ENCODE peak calls at places on chromosomes 12 and 14, in eight cellular contexts. A, X, R, J, W, I, M and S are unnamed samples.

GRCh38 chr14:105487449-105487985 is 831 bp downstream of the CRIP1 start:
- DNase-seq in J (no peak), R (peak; percentile 62), I (peak; percentile 62), X (peak; percentile 68), W (no peak), A (no peak), M (peak; percentile 37), S (no peak)

GRCh38 chr14:69059658-69060648 is 80.9 kb upstream of the ACTN1 start:
- DNase-seq in R (no peak), W (no peak), J (no peak), A (peak; percentile 99), I (no peak), X (no peak), M (no peak), S (peak; percentile 85)

GRCh38 chr12:123917337-123917850 is 55.2 kb downstream of the CCDC92 start:
- DNase-seq in J (no peak), W (no peak), R (no peak), M (no peak), A (no peak), I (no peak), X (no peak), S (no peak)

GRCh38 chr12:56425188-56425587 is 24.0 kb downstream of the TIMELESS start:
- DNase-seq in I (no peak), M (no peak), R (no peak), X (no peak), J (no peak), W (no peak), A (no peak), S (no peak)

GRCh38 chr12:38775457-38775856 is 129.9 kb downstream of the CPNE8 start:
- DNase-seq in W (no peak), J (no peak), X (no peak), A (no peak), M (no peak), R (no peak), I (no peak), S (no peak)

GRCh38 chr12:76698966-76699365 is 64.9 kb upstream of the ZDHHC17 start:
- DNase-seq in R (no peak), W (no peak), X (no peak), J (no peak), A (no peak), I (no peak), M (no peak), S (no peak)

GRCh38 chr12:1640630-1641234 is 11.7 kb downstream of the WNT5B start:
- DNase-seq in M (no peak), J (no peak), X (no peak), A (no peak), I (no peak), R (no peak), W (no peak), S (no peak)

GRCh38 chr12:92987846-92988621 is 58.9 kb upstream of the EEA1 start:
- DNase-seq in I (peak; percentile 10), M (no peak), J (no peak), X (no peak), A (no peak), R (no peak), W (no peak), S (peak; percentile 8)

GRCh38 chr14:90536092-90536491 is 139.3 kb downstream of the CALM1 start:
- DNase-seq in I (no peak), W (no peak), A (no peak), X (peak; percentile 77), R (no peak), J (no peak), M (peak; percentile 61), S (no peak)

GRCh38 chr14:101068293-101068957 is 164.9 kb upstream of the RTL1 start:
- DNase-seq in M (peak; percentile 9), X (no peak), J (peak; percentile 35), R (no peak), A (no peak), I (no peak), W (no peak), S (no peak)

GRCh38 chr14:41549821-41550597 is 56.7 kb upstream of the LRFN5 start:
- DNase-seq in J (no peak), W (no peak), X (no peak), I (no peak), R (no peak), A (no peak), M (no peak), S (no peak)

GRCh38 chr14:105622329-105622955 is 96.1 kb downstream of the TMEM121 start:
- DNase-seq in J (no peak), A (no peak), W (no peak), I (no peak), R (no peak), M (no peak), X (peak; percentile 2), S (no peak)

GRCh38 chr12:9598363-9598762 is 9.4 kb downstream of the KLRB1 start:
- DNase-seq in I (no peak), J (no peak), W (no peak), R (no peak), X (no peak), M (no peak), A (no peak), S (no peak)

GRCh38 chr14:100246809-100247428 is 8.0 kb downstream of the YY1 start:
- DNase-seq in J (no peak), A (no peak), I (no peak), M (no peak), W (peak; percentile 74), R (no peak), X (no peak), S (peak; percentile 42)

GRCh38 chr12:68876471-68876870 is 56.5 kb downstream of the CPM start:
- DNase-seq in W (no peak), I (no peak), M (no peak), A (no peak), X (no peak), R (no peak), J (no peak), S (no peak)

GRCh38 chr14:22104971-22105641 is 431.5 kb upstream of the OR4E1 start:
- DNase-seq in M (no peak), W (no peak), I (no peak), J (no peak), R (no peak), X (no peak), A (no peak), S (no peak)

GRCh38 chr14:37246427-37246829 is 48.7 kb downstream of the MIPOL1 start:
- DNase-seq in I (no peak), X (no peak), A (peak; percentile 10), W (peak; percentile 1), M (no peak), R (no peak), J (no peak), S (peak; percentile 19)

GRCh38 chr14:105195533-105196227 is 14.6 kb upstream of the NUDT14 start:
- DNase-seq in M (no peak), W (no peak), J (no peak), A (peak; percentile 17), R (no peak), X (no peak), I (peak; percentile 32), S (no peak)

GRCh38 chr14:30191639-30192279 is 264.1 kb upstream of the PRKD1 start:
- DNase-seq in X (no peak), W (no peak), J (no peak), R (no peak), M (no peak), A (no peak), I (no peak), S (no peak)

GRCh38 chr14:105444859-105445258 is 25.2 kb downstream of the MTA1 start:
- DNase-seq in I (no peak), M (no peak), R (no peak), X (no peak), W (no peak), J (no peak), A (no peak), S (no peak)

GRCh38 chr12:128853321-128854197 is at the start of gene GLT1D1:
- DNase-seq in A (no peak), I (no peak), X (no peak), W (peak; percentile 84), J (no peak), M (no peak), R (no peak), S (no peak)

DNA sequence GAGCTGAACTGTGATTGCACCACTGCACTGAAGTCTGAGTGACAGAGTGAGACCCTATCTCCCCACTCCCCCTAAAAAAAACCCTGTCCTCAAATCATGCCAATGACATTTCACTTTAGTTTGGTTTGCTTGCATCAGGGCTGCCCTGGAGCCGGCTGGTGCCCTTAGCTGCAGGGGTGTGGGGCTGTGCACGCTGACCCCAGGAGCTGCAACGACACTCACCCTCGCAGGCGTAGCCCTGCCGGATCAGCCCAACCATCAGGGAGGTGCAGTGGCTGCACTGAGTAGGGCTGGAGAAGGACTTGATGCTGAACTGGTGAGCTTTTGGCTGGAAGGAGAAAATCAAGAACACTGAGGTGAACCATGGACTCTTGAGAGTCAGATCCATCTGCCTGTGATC is 29.8 kb downstream of the AMN start:
- DNase-seq in J (no peak), M (no peak), A (no peak), I (no peak), W (no peak), X (no peak), R (no peak), S (no peak)
- H3K27ac ChIP-seq in J (no peak overlapping the region), M (no peak overlapping the region), A (no peak overlapping the region), I (no peak overlapping the region), W (no peak overlapping the region), X (no peak overlapping the region), R (no peak overlapping the region), S (no peak overlapping the region)

GRCh38 chr14:54490448-54490805 is 1.6 kb upstream of the GMFB start:
- DNase-seq in M (no peak), R (no peak), X (no peak), A (no peak), J (no peak), W (no peak), I (no peak), S (no peak)
- H3K27ac ChIP-seq in M (no peak overlapping the region), R (no peak overlapping the region), X (no peak overlapping the region), A (no peak overlapping the region), J (no peak overlapping the region), W (peak overlapping the region; percentile 31), I (no peak overlapping the region), S (no peak overlapping the region)

DNA sequence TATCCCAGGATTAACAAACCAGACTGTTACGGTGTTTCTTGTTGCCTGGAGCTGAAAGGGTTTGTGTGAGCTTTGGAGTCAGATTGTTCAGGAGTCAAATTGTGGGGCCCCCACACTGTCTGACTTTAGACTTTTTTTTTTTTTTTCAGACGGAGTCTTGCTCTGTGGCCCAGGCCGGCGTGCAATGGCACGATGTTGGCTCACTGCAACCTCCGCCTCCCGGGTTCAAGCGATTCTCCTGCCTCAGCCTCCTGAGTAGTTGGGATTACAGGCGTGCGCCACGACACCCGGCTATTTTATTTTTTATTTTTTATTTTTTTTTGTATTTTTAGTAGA is 847 bp downstream of the TSFM start:
- DNase-seq in M (no peak), R (no peak), J (no peak), I (no peak), W (no peak), A (no peak), X (no peak), S (peak; percentile 83)
- H3K27ac ChIP-seq in M (no peak overlapping the region), R (no peak overlapping the region), J (no peak overlapping the region), I (peak overlapping the region; percentile 80), W (no peak overlapping the region), A (no peak overlapping the region), X (no peak overlapping the region), S (no peak overlapping the region)

DNA sequence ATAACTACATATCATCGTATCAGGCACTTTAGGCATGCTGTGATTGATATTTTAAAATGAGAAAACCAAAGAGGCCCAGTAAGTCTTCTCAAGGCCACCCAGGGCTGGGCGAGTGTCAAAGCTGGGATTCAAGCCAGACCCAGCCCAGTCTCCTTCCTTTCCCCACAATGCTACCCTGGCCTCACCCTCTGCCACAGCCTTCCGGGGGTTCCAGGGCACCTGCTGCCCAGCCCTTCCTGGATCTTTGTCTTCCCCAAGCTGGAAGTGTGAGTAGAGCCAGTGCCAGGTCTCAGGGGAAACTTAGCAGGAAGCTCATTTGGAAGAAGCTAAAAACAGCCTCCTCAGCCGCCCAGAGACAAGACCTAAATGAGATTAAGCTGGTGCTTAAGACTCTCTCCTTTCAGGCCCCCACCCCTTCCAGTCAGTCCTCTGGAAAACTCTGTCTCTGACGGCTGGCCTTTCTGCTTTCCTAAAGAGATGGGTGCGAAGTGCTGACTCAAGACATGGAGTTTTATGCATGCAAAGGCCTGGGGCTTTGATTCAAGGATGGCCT is 184.1 kb downstream of the KCNA5 start:
- DNase-seq in J (no peak), W (no peak), M (no peak), R (no peak), X (peak; percentile 18), A (no peak), I (no peak), S (no peak)
- H3K27ac ChIP-seq in J (no peak overlapping the region), W (no peak overlapping the region), M (no peak overlapping the region), R (no peak overlapping the region), X (no peak overlapping the region), A (no peak overlapping the region), I (no peak overlapping the region), S (no peak overlapping the region)